ENCODE peak calls at places on chromosome 9, in seven cellular contexts. U is A549, H is SK-N-SH, F is GM12878, J is K562, P is H1, R is HepG2. K is an unnamed sample.

GRCh38 chr9:93673844-93674334 is 97.5 kb downstream of the PHF2 start:
- DNase-seq in U (no peak), H (peak; percentile 15), F (no peak), J (no peak), P (no peak), R (no peak), K (no peak)

GRCh38 chr9:83596899-83597504 is 25.9 kb upstream of the IDNK start:
- DNase-seq in U (peak; percentile 42), H (peak; percentile 54), F (no peak), J (peak; percentile 60), P (peak; percentile 87), R (no peak), K (no peak)

GRCh38 chr9:76456202-76456926 is 2.6 kb upstream of the GCNT1 start:
- DNase-seq in U (no peak), H (no peak), F (no peak), J (peak; percentile 67), P (no peak), R (peak; percentile 89), K (peak; percentile 82)

GRCh38 chr9:94865599-94866456 is 139.3 kb downstream of the AOPEP start:
- DNase-seq in U (no peak), H (peak; percentile 58), F (no peak), J (no peak), P (no peak), R (no peak), K (peak; percentile 84)

GRCh38 chr9:21395778-21396717 is 10.8 kb upstream of the IFNA2 start:
- DNase-seq in U (no peak), H (peak; percentile 65), F (no peak), J (no peak), P (peak; percentile 87), R (peak; percentile 10), K (no peak)

GRCh38 chr9:36029765-36030528 is 6.8 kb upstream of the RECK start:
- DNase-seq in U (no peak), H (no peak), F (no peak), J (no peak), P (no peak), R (no peak), K (peak; percentile 99)

GRCh38 chr9:91199739-91200497 is 161.8 kb downstream of the AUH start:
- DNase-seq in U (no peak), H (no peak), F (no peak), J (peak; percentile 48), P (no peak), R (no peak), K (no peak)

GRCh38 chr9:979983-980382 is 3.5 kb downstream of the DMRT3 start:
- DNase-seq in U (no peak), H (no peak), F (no peak), J (no peak), P (no peak), R (no peak), K (no peak)

GRCh38 chr9:85704744-85705143 is 37.0 kb downstream of the AGTPBP1 start:
- DNase-seq in U (no peak), H (no peak), F (no peak), J (no peak), P (no peak), R (no peak), K (no peak)

DNA sequence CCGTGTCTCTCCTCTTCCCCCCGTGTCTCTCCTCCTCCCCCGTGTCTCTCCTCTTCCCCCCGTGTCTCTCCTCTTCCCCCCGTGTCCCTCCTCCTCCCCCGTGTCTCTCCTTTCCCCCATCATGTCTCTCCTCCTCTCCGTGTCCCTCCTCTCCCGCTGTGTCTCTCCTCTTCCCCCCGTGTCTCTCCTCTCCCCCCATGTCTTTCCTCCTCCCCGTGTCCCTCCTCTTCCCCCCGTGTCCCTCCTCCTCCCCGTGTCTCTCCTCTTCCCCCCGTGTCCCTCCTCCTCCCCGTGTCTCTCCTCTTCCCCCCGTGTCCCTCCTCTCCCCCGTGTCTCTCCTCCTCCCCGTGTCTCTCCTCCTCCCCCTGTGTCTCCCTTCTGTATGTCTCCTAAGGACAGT is 12.8 kb upstream of the RNU6ATAC start:
- DNase-seq in U (no peak), H (peak; percentile 8), F (no peak), J (no peak), P (no peak), R (no peak), K (no peak)
- H3K4me2 ChIP-seq in U (no peak overlapping the region), H (no peak overlapping the region), F (no peak overlapping the region), J (no peak overlapping the region), P (no peak overlapping the region), R (no peak overlapping the region), K (no peak overlapping the region)

GRCh38 chr9:105681724-105682123 is 12.6 kb upstream of the TMEM38B start:
- DNase-seq in U (peak; percentile 16), H (no peak), F (no peak), J (peak; percentile 82), P (no peak), R (no peak), K (peak; percentile 86)
- TF ChIP-seq RFX5 in U (no peak), H (no peak), F (no peak), J (no peak), P (no peak), R (no peak), K (no peak)

GRCh38 chr9:78515108-78515507 is 218.2 kb downstream of the PSAT1 start:
- DNase-seq in U (no peak), H (no peak), F (no peak), J (no peak), P (no peak), R (no peak), K (no peak)
- H3K4me2 ChIP-seq in U (no peak overlapping the region), H (no peak overlapping the region), F (no peak overlapping the region), J (no peak overlapping the region), P (no peak overlapping the region), R (no peak overlapping the region), K (no peak overlapping the region)

GRCh38 chr9:129146441-129146933 is 31.6 kb downstream of the IER5L start:
- DNase-seq in U (no peak), H (no peak), F (no peak), J (no peak), P (no peak), R (no peak), K (no peak)
- TF ChIP-seq RFX5 in U (no peak), H (no peak), F (no peak), J (no peak), P (no peak), R (no peak), K (no peak)

GRCh38 chr9:133628766-133629165 is 7.4 kb upstream of the DBH start:
- DNase-seq in U (no peak), H (no peak), F (no peak), J (no peak), P (no peak), R (no peak), K (no peak)
- H3K4me2 ChIP-seq in U (no peak overlapping the region), H (no peak overlapping the region), F (no peak overlapping the region), J (no peak overlapping the region), P (no peak overlapping the region), R (no peak overlapping the region), K (no peak overlapping the region)

GRCh38 chr9:109101810-109102209 is 17.9 kb downstream of the TMEM245 start:
- DNase-seq in U (no peak), H (no peak), F (peak; percentile 69), J (no peak), P (no peak), R (no peak), K (peak; percentile 84)
- TF ChIP-seq RFX5 in U (no peak), H (no peak), F (no peak), J (no peak), P (no peak), R (no peak), K (no peak)

GRCh38 chr9:137989999-137990715 is 112.6 kb downstream of the CACNA1B start:
- DNase-seq in U (no peak), H (no peak), F (no peak), J (peak; percentile 46), P (peak; percentile 29), R (no peak), K (no peak)
- H3K4me2 ChIP-seq in U (no peak overlapping the region), H (no peak overlapping the region), F (no peak overlapping the region), J (no peak overlapping the region), P (no peak overlapping the region), R (no peak overlapping the region), K (no peak overlapping the region)

GRCh38 chr9:73548201-73548600 is 396.5 kb downstream of the ANXA1 start:
- DNase-seq in U (no peak), H (no peak), F (no peak), J (no peak), P (no peak), R (no peak), K (no peak)

GRCh38 chr9:73553295-73553694 is 401.6 kb downstream of the ANXA1 start:
- DNase-seq in U (no peak), H (no peak), F (no peak), J (no peak), P (no peak), R (no peak), K (no peak)

GRCh38 chr9:73549991-73550390 is 398.3 kb downstream of the ANXA1 start:
- DNase-seq in U (no peak), H (no peak), F (no peak), J (no peak), P (no peak), R (peak; percentile 31), K (no peak)
- TF ChIP-seq RFX5 in U (no peak), H (no peak), F (no peak), J (no peak), P (no peak), R (no peak), K (no peak)